ENCODE peak calls at places on chromosomes 16 and 17, in seven cellular contexts. F is glutamatergic neuron, Y is DND-41, J is sigmoid colon, N is body of pancreas, I is neural progenitor cell, X is uterus. R is an unnamed sample.

GRCh38 chr17:75046583-75047289 is at the start of the genes ATP5PD and KCTD2:
- DNase-seq in N (peak; percentile 96), F (peak; percentile 94), J (peak; percentile 99), Y (peak; percentile 97), I (peak; percentile 97), X (peak; percentile 98), R (peak; percentile 96)

GRCh38 chr17:40106760-40107265 is 6.4 kb upstream of the NR1D1 start:
- DNase-seq in X (peak; percentile 64), F (no peak), I (peak; percentile 44), J (no peak), N (no peak), Y (no peak), R (no peak)

GRCh38 chr16:70395345-70395901 is 43.5 kb downstream of the ST3GAL2 start:
- DNase-seq in I (peak; percentile 87), N (peak; percentile 75), Y (peak; percentile 43), J (no peak), F (peak; percentile 87), X (no peak), R (peak; percentile 73)

GRCh38 chr16:80114699-80115098 is 426.1 kb upstream of the DYNLRB2 start:
- DNase-seq in Y (no peak), F (no peak), I (no peak), N (no peak), J (no peak), X (no peak), R (no peak)

GRCh38 chr17:70624208-70624607 is 454.9 kb downstream of the KCNJ2 start:
- DNase-seq in I (no peak), X (no peak), Y (no peak), F (no peak), N (no peak), J (no peak), R (no peak)

GRCh38 chr16:11797957-11798299 is 870 bp upstream of the ZC3H7A start:
- DNase-seq in I (no peak), Y (peak; percentile 31), N (peak; percentile 29), X (no peak), F (no peak), J (no peak), R (peak; percentile 28)

GRCh38 chr16:58152246-58152868 is 23.2 kb upstream of the CFAP20 start:
- DNase-seq in J (no peak), X (no peak), I (no peak), Y (no peak), F (no peak), N (no peak), R (no peak)

GRCh38 chr16:5916711-5917191 is 819.2 kb upstream of the EEF2KMT start:
- DNase-seq in F (no peak), X (no peak), N (no peak), I (peak; percentile 61), J (no peak), Y (no peak), R (no peak)

GRCh38 chr17:18028684-18029540 is 10.1 kb downstream of the ATPAF2 start:
- DNase-seq in X (no peak), I (no peak), N (no peak), F (no peak), Y (no peak), J (no peak), R (no peak)

GRCh38 chr17:52027620-52028019 is 130.9 kb downstream of the CA10 start:
- DNase-seq in N (no peak), Y (no peak), F (no peak), X (no peak), J (no peak), I (no peak), R (no peak)

GRCh38 chr17:64081802-64082799 is 47.8 kb downstream of the ERN1 start:
- DNase-seq in N (peak; percentile 33), I (no peak), X (no peak), J (no peak), F (no peak), Y (peak; percentile 65), R (peak; percentile 63)

GRCh38 chr16:66616169-66616568 is 11.7 kb downstream of the CMTM3 start:
- DNase-seq in F (no peak), J (no peak), N (no peak), I (no peak), Y (no peak), X (no peak), R (no peak)

GRCh38 chr16:11391576-11391975 is 46.3 kb downstream of the RMI2 start:
- DNase-seq in Y (no peak), J (peak; percentile 61), I (no peak), X (no peak), N (peak; percentile 95), F (no peak), R (no peak)

GRCh38 chr16:11619327-11619851 is 32.7 kb upstream of the LITAF start:
- DNase-seq in N (no peak), J (no peak), Y (peak; percentile 78), X (no peak), I (no peak), F (no peak), R (peak; percentile 57)

GRCh38 chr17:43917016-43917347 is 9.6 kb upstream of the MPP2 start:
- DNase-seq in Y (no peak), I (no peak), X (no peak), F (no peak), N (no peak), J (no peak), R (no peak)

GRCh38 chr17:43915561-43915960 is 8.2 kb upstream of the MPP2 start:
- DNase-seq in F (no peak), X (no peak), Y (no peak), I (no peak), N (no peak), J (no peak), R (no peak)

GRCh38 chr17:43916385-43916784 is 9.0 kb upstream of the MPP2 start:
- DNase-seq in Y (no peak), J (no peak), I (no peak), X (no peak), F (no peak), N (no peak), R (no peak)

GRCh38 chr17:43918026-43918389 is 10.7 kb upstream of the MPP2 start:
- DNase-seq in J (no peak), X (no peak), F (no peak), I (no peak), N (no peak), Y (no peak), R (no peak)

GRCh38 chr17:43917348-43918025 is 10.2 kb upstream of the MPP2 start:
- DNase-seq in I (peak; percentile 66), J (no peak), X (peak; percentile 35), N (peak; percentile 41), F (peak; percentile 63), Y (no peak), R (peak; percentile 65)
- TF ChIP-seq CTCF in I (peak; percentile 63), J (no peak), X (no peak), N (peak; percentile 23), F (peak; percentile 44), Y (peak; percentile 28), R (peak; percentile 36)

GRCh38 chr16:15530085-15530484 is 95.7 kb downstream of the BMERB1 start:
- DNase-seq in F (no peak), X (no peak), Y (no peak), N (no peak), J (no peak), I (no peak), R (no peak)
- TF ChIP-seq CTCF in F (no peak), X (no peak), Y (no peak), N (no peak), J (no peak), I (no peak), R (no peak)

DNA sequence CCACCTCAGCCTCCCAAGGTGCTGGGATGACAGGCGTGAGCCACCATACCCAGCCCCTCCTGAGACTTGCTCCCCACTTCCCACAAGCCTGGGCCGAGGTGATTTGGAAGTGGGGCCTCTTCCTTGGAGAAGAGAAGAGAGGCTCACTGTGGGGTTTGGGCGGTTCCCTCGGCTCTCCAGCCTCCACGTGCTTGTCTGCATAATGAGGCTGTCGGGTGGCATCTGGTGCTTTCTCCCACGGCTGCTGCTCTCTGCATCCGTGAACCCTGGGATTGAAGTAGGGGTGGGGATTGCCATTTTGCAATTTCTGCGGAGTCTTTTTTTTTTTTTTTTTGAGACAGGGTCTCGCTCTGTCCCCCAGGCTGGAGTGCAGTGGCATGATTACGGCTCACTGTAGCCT is 101.4 kb downstream of the RAP1GAP2 start:
- DNase-seq in I (no peak), N (peak; percentile 91), X (no peak), J (no peak), F (peak; percentile 41), Y (no peak), R (no peak)
- TF ChIP-seq CTCF in I (no peak), N (no peak), X (no peak), J (no peak), F (no peak), Y (no peak), R (no peak)

DNA sequence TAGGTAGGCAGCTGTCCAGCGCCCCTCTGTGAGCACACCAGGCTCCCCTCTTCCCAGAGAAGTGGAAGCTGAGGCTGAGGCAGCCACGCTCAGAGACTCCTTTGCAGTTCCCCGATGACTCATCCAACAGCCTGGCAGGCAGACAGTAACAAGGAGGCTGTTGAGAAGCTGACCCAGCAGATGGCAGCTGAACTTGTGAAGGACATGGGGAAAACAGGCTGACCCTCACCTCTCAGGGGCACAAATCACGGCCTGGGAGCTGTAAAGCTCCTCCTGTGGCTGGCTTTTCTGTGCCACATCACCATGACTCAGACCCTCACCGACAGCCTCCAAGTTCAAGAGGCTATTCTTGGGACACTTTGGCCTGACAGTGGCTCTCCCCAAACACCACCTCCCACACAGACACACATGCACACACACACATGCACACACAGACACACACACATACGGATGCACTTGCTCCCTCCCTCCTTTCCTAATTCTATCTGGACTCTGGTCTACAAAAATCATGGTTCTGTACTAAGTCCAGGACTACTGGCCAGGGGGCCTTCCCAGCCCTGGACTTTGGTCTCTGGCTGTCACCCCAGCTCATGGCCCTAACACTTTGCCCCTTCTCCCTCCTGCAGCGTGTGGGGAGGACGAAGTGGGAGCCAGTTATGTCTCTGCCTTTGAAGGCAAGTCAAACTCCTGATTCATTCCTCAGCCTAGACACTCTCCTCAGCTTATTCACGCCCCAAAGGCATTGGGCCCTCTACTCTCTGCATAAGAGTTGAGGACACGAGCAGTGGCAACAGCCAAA is 23.2 kb downstream of the MAP3K14 start:
- DNase-seq in Y (no peak), N (peak; percentile 81), X (peak; percentile 85), F (peak; percentile 50), J (peak; percentile 95), I (no peak), R (peak; percentile 47)
- TF ChIP-seq CTCF in Y (no peak), N (no peak), X (peak; percentile 18), F (no peak), J (no peak), I (no peak), R (no peak)

GRCh38 chr16:88305176-88305575 is 77.6 kb upstream of the ZNF469 start:
- DNase-seq in N (no peak), I (no peak), J (no peak), F (no peak), X (no peak), Y (no peak), R (no peak)
- TF ChIP-seq CTCF in N (no peak), I (no peak), J (no peak), F (no peak), X (no peak), Y (no peak), R (no peak)

DNA sequence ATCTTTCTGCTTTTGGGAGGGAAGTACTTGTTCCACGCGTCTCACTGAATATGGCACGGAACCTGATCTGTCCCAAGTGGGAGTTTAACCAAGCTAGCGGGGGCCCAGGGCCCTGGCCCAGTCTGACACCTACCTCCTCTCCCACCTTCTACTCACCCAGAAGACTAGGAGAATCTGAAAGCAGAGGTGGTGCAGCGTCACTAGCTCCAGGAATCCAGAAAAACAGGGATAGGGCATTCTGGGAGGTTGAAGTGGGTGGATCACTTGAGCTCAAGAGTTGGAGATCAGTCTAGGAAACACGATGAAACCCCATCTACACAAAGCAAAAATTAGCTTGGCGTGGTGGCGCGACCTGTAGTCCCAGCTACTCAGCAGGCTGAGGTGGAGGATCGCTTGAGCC is 163.5 kb upstream of the ZNF267 start:
- DNase-seq in Y (no peak), J (no peak), F (no peak), X (no peak), N (no peak), I (no peak), R (no peak)
- TF ChIP-seq CTCF in Y (no peak), J (no peak), F (no peak), X (no peak), N (no peak), I (no peak), R (no peak)

R was measured in activated CD8-positive, alpha-beta T cell treated with anti-CD3 and anti-CD28 coated beads for 36 hours.